ENCODE peak calls at places on chromosome 9, in six cellular contexts. I is pancreas, B is vagina, R is right lobe of liver, Z is NT2/D1, J is endothelial cell of umbilical vein. C is an unnamed sample.

GRCh38 chr9:3963266-3964019 is 336.4 kb downstream of the GLIS3 start:
- DNase-seq in R (no peak), B (no peak), Z (no peak), I (no peak), J (peak; percentile 24), C (peak; percentile 72)

GRCh38 chr9:21465859-21466518 is 16.1 kb downstream of the IFNE start:
- DNase-seq in R (no peak), B (no peak), J (peak; percentile 88), Z (peak; percentile 69), I (no peak), C (peak; percentile 35)

GRCh38 chr9:116008278-116008677 is 145.3 kb upstream of the PAPPA start:
- DNase-seq in Z (no peak), J (no peak), R (no peak), B (no peak), I (no peak), C (no peak)

GRCh38 chr9:128203024-128203841 is at the start of gene DNM1:
- DNase-seq in B (no peak), R (peak; percentile 67), I (peak; percentile 89), J (peak; percentile 51), Z (no peak), C (peak; percentile 81)

GRCh38 chr9:116372081-116372673 is 218.6 kb downstream of the PAPPA start:
- DNase-seq in R (no peak), Z (no peak), B (no peak), I (no peak), J (no peak), C (no peak)

GRCh38 chr9:83701769-83702168 is 6.0 kb downstream of the UBQLN1 start:
- DNase-seq in Z (no peak), B (no peak), I (no peak), J (peak; percentile 88), R (no peak), C (no peak)

GRCh38 chr9:114034663-114035062 is 43.4 kb downstream of the AMBP start:
- DNase-seq in R (no peak), Z (no peak), B (peak; percentile 55), I (peak; percentile 34), J (no peak), C (no peak)

GRCh38 chr9:73037613-73038012 is 84.8 kb upstream of the ALDH1A1 start:
- DNase-seq in J (no peak), Z (no peak), B (no peak), R (no peak), I (no peak), C (peak; percentile 62)

GRCh38 chr9:95459867-95460626 is 56.7 kb downstream of the PTCH1 start:
- DNase-seq in R (no peak), B (no peak), Z (no peak), I (no peak), J (no peak), C (no peak)

GRCh38 chr9:108105885-108106284 is 616.3 kb upstream of the KLF4 start:
- DNase-seq in R (no peak), J (no peak), Z (peak; percentile 36), B (no peak), I (no peak), C (no peak)

GRCh38 chr9:133089271-133089671 is 27.5 kb downstream of the CEL start:
- DNase-seq in J (no peak), Z (no peak), B (no peak), R (no peak), I (no peak), C (no peak)

GRCh38 chr9:2936221-2936620 is 92.3 kb upstream of the PUM3 start:
- DNase-seq in I (no peak), B (no peak), J (no peak), Z (no peak), R (no peak), C (no peak)

GRCh38 chr9:31028137-31028536 is 1356.3 kb upstream of the ACO1 start:
- DNase-seq in Z (no peak), J (no peak), B (no peak), R (no peak), I (no peak), C (no peak)

GRCh38 chr9:94746541-94747505 is 20.3 kb downstream of the AOPEP start:
- DNase-seq in B (no peak), I (no peak), J (peak; percentile 17), R (no peak), Z (no peak), C (no peak)

GRCh38 chr9:98488578-98489312 is 220.0 kb downstream of the GABBR2 start:
- DNase-seq in B (no peak), R (no peak), J (no peak), Z (no peak), I (no peak), C (no peak)

GRCh38 chr9:136051568-136052432 is 43.3 kb downstream of the NACC2 start:
- DNase-seq in I (peak; percentile 77), Z (peak; percentile 87), R (no peak), B (no peak), J (peak; percentile 96), C (peak; percentile 96)

DNA sequence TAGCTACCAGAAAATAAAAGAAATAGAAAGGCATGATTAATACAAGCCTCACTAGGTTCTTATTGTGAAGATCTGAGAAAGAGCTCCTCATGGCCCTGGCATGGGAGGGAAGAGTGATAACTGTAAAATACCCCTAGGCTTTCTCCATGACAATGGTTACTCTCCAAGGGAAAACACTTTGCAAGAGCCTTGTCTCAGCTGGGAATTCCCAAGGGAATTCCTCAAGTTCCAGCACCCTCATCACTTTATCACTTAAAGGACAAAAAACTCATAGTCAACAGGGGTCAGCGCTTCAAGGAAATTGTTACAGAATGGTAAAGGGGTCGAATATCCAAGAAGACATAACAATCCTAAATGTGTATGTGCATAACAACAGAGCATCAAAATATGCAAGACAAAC is 21.2 kb downstream of the SYK start:
- DNase-seq in I (no peak), B (no peak), R (no peak), Z (peak; percentile 74), J (no peak), C (no peak)
- H3K4me1 ChIP-seq in I (peaks cover 3% of the 10 kb centered on the region), B (no peaks in the 10 kb centered on the region), R (no peaks in the 10 kb centered on the region), Z (peaks cover 2% of the 10 kb centered on the region), J (no peaks in the 10 kb centered on the region), C (no peaks in the 10 kb centered on the region)

DNA sequence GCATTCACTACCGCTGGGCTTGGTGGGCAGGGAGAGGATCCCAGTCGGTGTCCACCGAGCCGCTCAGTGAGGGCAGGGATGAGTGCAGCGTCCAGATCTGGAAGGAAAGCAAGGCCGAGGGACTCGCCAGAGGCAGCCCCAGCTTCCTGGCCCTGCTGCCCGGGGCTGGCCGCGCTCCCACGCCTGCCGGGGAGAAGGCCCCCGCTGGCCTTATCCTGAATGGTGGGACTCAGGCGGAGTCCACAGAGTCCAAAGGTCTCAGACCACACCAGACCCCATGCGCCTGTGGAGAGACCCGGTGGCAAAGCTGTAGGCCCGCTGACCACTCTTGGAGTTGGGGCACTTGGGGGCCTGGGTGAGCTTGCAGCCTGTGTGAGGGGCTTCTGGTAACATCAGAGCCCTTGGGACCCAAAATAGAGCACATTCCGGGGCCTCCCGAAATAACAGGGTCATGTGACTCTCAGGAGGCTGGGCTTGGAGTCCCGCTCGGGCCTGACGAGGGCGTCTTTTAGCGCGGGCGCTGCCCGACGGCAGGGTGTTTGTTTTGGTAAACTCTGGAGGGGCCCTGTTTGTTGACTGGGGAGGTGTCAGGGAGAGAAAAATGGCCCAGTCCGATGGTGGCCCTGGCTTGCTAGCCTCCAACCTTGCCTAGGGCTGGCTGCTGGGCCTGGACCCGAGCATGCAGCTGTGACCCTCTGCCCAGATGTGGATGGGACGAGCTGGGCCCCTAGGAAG is 2.8 kb downstream of the RXRA start:
- DNase-seq in J (no peak), R (peak; percentile 79), Z (no peak), B (no peak), I (no peak), C (no peak)
- H3K4me1 ChIP-seq in J (peaks cover 21% of the 10 kb centered on the region), R (peaks cover 10% of the 10 kb centered on the region), Z (peaks cover 54% of the 10 kb centered on the region), B (peaks cover 80% of the 10 kb centered on the region), I (peaks cover 39% of the 10 kb centered on the region), C (peaks cover 52% of the 10 kb centered on the region)

GRCh38 chr9:88753691-88754367 is 218.9 kb downstream of the NXNL2 start:
- DNase-seq in B (no peak), I (no peak), R (no peak), Z (no peak), J (peak; percentile 90), C (no peak)
- H3K4me1 ChIP-seq in B (peaks cover 1% of the 10 kb centered on the region), I (peaks cover 3% of the 10 kb centered on the region), R (no peaks in the 10 kb centered on the region), Z (peaks cover 2% of the 10 kb centered on the region), J (no peaks in the 10 kb centered on the region), C (peaks cover 18% of the 10 kb centered on the region)

GRCh38 chr9:89425921-89426388 is 72.0 kb downstream of the SEMA4D start:
- DNase-seq in Z (no peak), B (no peak), R (no peak), J (no peak), I (no peak), C (no peak)
- H3K4me1 ChIP-seq in Z (peaks cover 4% of the 10 kb centered on the region), B (peaks cover 27% of the 10 kb centered on the region), R (no peaks in the 10 kb centered on the region), J (peaks cover 14% of the 10 kb centered on the region), I (no peaks in the 10 kb centered on the region), C (no peaks in the 10 kb centered on the region)

DNA sequence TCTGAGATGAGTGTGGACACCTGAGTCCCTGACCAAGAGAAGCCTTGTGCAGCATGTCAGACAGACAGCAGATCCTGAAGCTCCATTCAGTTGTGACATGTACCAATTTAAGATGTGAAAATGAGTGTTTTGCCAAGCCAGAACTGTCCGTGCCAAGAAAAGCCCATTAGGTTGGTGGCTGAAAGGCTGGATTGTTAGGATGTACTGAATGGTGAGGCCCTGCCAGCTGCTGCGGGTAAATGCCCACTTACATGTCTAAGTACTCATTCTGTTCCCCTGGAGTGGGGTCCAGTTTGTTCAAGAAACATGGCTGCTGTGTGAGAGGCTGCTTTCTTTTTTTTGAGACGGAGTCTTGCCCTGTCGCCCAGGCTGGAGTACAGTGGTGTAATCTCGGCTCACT is 14.7 kb downstream of the DAPK1 start:
- DNase-seq in I (no peak), R (no peak), B (no peak), Z (no peak), J (no peak), C (no peak)
- H3K4me1 ChIP-seq in I (no peaks in the 10 kb centered on the region), R (no peaks in the 10 kb centered on the region), B (peaks cover 19% of the 10 kb centered on the region), Z (peaks cover 5% of the 10 kb centered on the region), J (peaks cover 67% of the 10 kb centered on the region), C (peaks cover 84% of the 10 kb centered on the region)

GRCh38 chr9:99907208-99907532 is 716 bp downstream of the STX17 start:
- DNase-seq in I (no peak), R (no peak), Z (no peak), J (no peak), B (no peak), C (no peak)
- H3K4me1 ChIP-seq in I (peaks cover 13% of the 10 kb centered on the region), R (no peaks in the 10 kb centered on the region), Z (no peaks in the 10 kb centered on the region), J (peaks cover 3% of the 10 kb centered on the region), B (peaks cover 37% of the 10 kb centered on the region), C (peaks cover 7% of the 10 kb centered on the region)

GRCh38 chr9:131605770-131606590 is 60.7 kb downstream of the PRRT1B start:
- DNase-seq in I (no peak), Z (no peak), B (no peak), J (no peak), R (peak; percentile 87), C (no peak)
- H3K4me1 ChIP-seq in I (peaks cover 32% of the 10 kb centered on the region), Z (peaks cover 28% of the 10 kb centered on the region), B (peaks cover 32% of the 10 kb centered on the region), J (peaks cover 17% of the 10 kb centered on the region), R (no peaks in the 10 kb centered on the region), C (no peaks in the 10 kb centered on the region)

C was measured in A673.